ENCODE peak calls at places on chromosomes 13 and 19, in six cellular contexts. T, N, J, I, K and Y are unnamed samples.

GRCh38 chr13:43983373-43983772 is 103.7 kb downstream of the LACC1 start:
- DNase-seq in T (no peak), N (no peak), J (no peak), I (peak; percentile 8), K (no peak), Y (no peak)

GRCh38 chr13:36098080-36098479 is 33.1 kb downstream of the DCLK1 start:
- DNase-seq in T (no peak), N (no peak), J (no peak), I (no peak), K (no peak), Y (no peak)

GRCh38 chr13:24502567-24503375 is 9.8 kb downstream of the PARP4 start:
- DNase-seq in T (peak; percentile 62), N (no peak), J (no peak), I (peak; percentile 53), K (no peak), Y (peak; percentile 80)

GRCh38 chr13:76314495-76314894 is 571.7 kb downstream of the KCTD12 start:
- DNase-seq in T (no peak), N (no peak), J (no peak), I (no peak), K (no peak), Y (no peak)

GRCh38 chr13:50757021-50757420 is 86.5 kb downstream of the DLEU7 start:
- DNase-seq in T (no peak), N (no peak), J (no peak), I (no peak), K (no peak), Y (no peak)

GRCh38 chr19:30498707-30499106 is 126.5 kb downstream of the ZNF536 start:
- DNase-seq in T (no peak), N (no peak), J (no peak), I (no peak), K (no peak), Y (no peak)

GRCh38 chr19:5361407-5361806 is 20.8 kb upstream of the PTPRS start:
- DNase-seq in T (no peak), N (no peak), J (no peak), I (no peak), K (no peak), Y (no peak)

GRCh38 chr13:99151516-99151915 is 49.1 kb upstream of the UBAC2 start:
- DNase-seq in T (no peak), N (no peak), J (no peak), I (peak; percentile 41), K (no peak), Y (peak; percentile 95)

GRCh38 chr19:51565583-51565982 is 5.5 kb upstream of the ZNF175 start:
- DNase-seq in T (no peak), N (no peak), J (no peak), I (no peak), K (no peak), Y (no peak)

GRCh38 chr13:106795847-106796246 is 227.9 kb upstream of the ARGLU1 start:
- DNase-seq in T (no peak), N (no peak), J (no peak), I (no peak), K (no peak), Y (no peak)

GRCh38 chr19:11361037-11361770 is 6.0 kb downstream of the PLPPR2 start:
- DNase-seq in T (peak; percentile 92), N (no peak), J (peak; percentile 78), I (no peak), K (peak; percentile 74), Y (no peak)

GRCh38 chr19:8387688-8388611 is 2.2 kb upstream of the RAB11B start:
- DNase-seq in T (no peak), N (no peak), J (no peak), I (no peak), K (no peak), Y (no peak)

GRCh38 chr19:42323852-42324654 is 1.4 kb upstream of the MEGF8 start:
- DNase-seq in T (peak; percentile 32), N (no peak), J (no peak), I (no peak), K (peak; percentile 54), Y (no peak)

GRCh38 chr13:59269476-59269875 is 894.3 kb downstream of the DIAPH3 start:
- DNase-seq in T (no peak), N (no peak), J (no peak), I (peak; percentile 72), K (no peak), Y (no peak)

GRCh38 chr19:32814046-32814445 is 55.5 kb downstream of the SLC7A9 start:
- DNase-seq in T (no peak), N (no peak), J (no peak), I (no peak), K (no peak), Y (no peak)

DNA sequence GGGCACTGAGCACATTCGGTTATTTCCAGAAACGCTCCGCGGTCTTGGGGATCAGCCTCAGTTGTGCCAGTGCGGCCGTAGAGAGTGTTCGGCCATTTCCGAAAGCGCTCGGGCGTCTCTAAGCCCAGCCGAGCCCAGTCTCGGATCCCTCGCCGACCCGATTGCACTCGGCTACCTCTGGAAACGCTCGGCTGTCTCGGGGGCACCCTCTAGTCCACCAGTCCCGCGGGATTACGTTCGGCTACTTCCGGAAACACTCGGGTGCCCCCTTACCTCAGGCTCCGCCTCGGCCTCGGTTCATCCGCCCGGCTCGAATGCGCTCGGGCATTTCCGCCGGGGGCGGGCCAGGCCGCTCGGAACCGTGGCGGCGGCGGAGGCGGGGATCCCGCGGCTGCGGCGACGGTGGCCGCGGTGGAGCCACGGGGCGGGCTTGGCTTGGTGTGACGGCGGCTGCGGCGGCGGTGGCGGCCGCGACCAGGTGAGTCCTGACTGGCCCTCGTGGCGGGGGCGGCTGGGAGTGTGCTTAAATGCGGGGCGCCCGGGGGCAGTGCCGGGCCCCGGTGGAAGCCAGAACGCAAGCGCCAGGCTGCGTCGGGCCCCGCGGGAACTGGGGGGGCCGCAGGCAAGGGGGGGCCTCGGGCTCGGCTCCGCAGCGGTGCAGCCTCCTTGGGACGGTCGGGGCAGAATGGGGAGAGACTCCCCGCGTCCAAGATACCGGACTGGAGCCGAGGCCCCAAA is at the start of gene PIK3R2:
- DNase-seq in T (peak; percentile 100), N (peak; percentile 100), J (peak; percentile 99), I (peak; percentile 98), K (peak; percentile 98), Y (peak; percentile 98)
- TF ChIP-seq CTCF in T (no peak), N (no peak), J (no peak), I (no peak), K (no peak), Y (peak; percentile 13)

DNA sequence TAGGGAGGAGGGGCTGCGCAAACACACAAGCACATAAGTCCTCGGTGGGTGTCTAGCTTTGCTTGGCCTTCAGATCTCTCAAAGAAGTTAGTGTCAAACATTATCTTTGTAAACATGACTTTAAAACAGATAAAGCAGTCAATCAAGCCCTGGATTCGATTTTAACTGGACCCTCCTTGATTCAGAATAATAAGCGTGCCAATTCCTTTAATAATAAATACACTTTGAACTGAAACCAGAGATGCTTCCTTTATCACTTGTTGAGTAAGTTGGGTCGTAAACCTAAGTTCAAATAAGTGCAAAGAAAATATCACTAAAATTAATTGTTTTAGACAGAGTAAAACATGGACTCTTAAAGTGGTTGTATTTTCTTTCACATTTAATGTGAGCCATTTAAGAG is 30.9 kb downstream of the POU4F1 start:
- DNase-seq in T (no peak), N (no peak), J (no peak), I (no peak), K (no peak), Y (no peak)
- H3K4me3 ChIP-seq in T (no peak overlapping the region), N (no peak overlapping the region), J (no peak overlapping the region), I (no peak overlapping the region), K (no peak overlapping the region), Y (no peak overlapping the region)

GRCh38 chr13:88068316-88068715 is 397.1 kb downstream of the SLITRK5 start:
- DNase-seq in T (no peak), N (no peak), J (no peak), I (peak; percentile 0), K (no peak), Y (no peak)

GRCh38 chr13:88068975-88069374 is 397.8 kb downstream of the SLITRK5 start:
- DNase-seq in T (no peak), N (no peak), J (peak; percentile 57), I (no peak), K (no peak), Y (no peak)

GRCh38 chr13:88066847-88067246 is 395.7 kb downstream of the SLITRK5 start:
- DNase-seq in T (no peak), N (no peak), J (no peak), I (no peak), K (no peak), Y (no peak)

DNA sequence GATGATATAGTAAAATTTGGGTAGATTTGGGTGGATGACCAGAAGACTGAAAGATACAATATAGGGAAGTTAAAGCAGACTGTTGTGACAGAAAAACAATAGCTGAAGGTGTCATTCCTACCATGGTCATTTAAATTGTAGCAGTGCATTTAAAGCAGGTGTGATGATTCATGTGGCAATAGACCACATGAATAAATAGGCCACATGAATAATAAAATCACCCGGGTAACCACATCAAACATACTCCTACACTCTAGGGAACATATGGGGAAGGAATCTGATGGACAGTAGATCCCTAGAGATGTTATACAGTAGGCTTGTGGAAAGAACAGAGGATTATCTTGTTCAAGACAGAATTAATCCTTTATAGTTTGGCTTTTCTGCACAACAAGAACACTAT is 392.6 kb downstream of the SLITRK5 start:
- DNase-seq in T (no peak), N (no peak), J (no peak), I (no peak), K (no peak), Y (no peak)
- H3K4me1 ChIP-seq in T (no peaks in the 10 kb centered on the region), N (no peaks in the 10 kb centered on the region), J (no peaks in the 10 kb centered on the region), I (no peaks in the 10 kb centered on the region), K (no peaks in the 10 kb centered on the region), Y (no peaks in the 10 kb centered on the region)

GRCh38 chr19:6425732-6426686 is 1.4 kb upstream of the KHSRP start:
- DNase-seq in T (peak; percentile 30), N (peak; percentile 31), J (peak; percentile 68), I (no peak), K (peak; percentile 27), Y (no peak)

GRCh38 chr19:6424190-6424938 is at the start of gene KHSRP:
- DNase-seq in T (no peak), N (peak; percentile 23), J (no peak), I (no peak), K (peak; percentile 98), Y (no peak)

GRCh38 chr19:6427131-6427530 is 2.5 kb upstream of the KHSRP start:
- DNase-seq in T (no peak), N (no peak), J (no peak), I (no peak), K (no peak), Y (no peak)

GRCh38 chr19:6423499-6424189 is 967 bp downstream of the KHSRP start:
- DNase-seq in T (peak; percentile 39), N (peak; percentile 26), J (no peak), I (peak; percentile 42), K (peak; percentile 65), Y (peak; percentile 46)

DNA sequence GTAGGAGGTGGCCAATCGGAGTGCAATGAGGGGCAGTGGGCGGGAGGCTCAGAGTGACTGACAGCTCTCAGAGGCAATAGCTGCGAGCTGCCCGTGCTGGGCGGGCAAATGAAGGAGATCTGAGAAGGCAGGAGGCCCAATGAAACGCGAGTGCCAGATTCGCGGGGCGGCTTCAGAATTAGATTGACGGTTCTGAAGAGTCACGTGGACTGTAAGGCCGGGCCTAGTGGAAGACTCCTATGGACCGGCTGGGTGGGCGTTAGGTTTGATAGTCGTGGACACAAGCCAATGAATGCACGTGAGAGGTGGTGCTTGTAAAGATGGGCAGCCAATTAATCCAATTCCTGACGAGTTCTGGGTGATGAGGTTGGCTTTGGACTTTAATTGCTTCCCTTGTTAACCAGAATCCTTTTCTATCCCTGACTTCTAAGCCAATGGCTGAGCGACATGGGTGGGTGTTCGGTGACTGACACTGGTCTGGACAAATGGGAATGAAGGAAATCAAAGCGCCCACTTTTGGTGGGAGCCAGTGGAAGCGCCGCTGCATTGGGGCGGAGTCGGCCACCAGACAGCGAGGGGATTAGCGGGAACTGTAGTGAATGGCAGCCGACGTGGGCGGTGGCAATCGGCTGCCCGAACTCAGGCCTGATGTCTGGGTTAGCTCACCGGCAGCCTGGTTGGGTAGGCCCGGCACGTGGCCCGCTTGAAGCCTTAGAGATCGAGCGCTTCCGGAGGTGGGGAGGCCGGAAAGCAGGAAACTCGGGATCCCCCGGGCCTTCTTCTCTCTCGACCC is 524 bp upstream of the KHSRP start:
- DNase-seq in T (peak; percentile 100), N (peak; percentile 100), J (peak; percentile 100), I (peak; percentile 100), K (peak; percentile 96), Y (peak; percentile 98)
- TF ChIP-seq CTCF in T (no peak), N (no peak), J (no peak), I (no peak), K (no peak), Y (no peak)